ENCODE peak calls at places on chromosomes 1 and 21, in six cellular contexts. X is fibroblast of pulmonary artery, G is fibroblast of mammary gland, W is uterus, E is skeletal muscle cell, T is breast epithelium. L is an unnamed sample.

GRCh38 chr1:110877364-110877763 is 4.4 kb downstream of the CD53 start:
- DNase-seq in G (no peak), X (no peak), W (no peak), E (no peak), T (no peak), L (no peak)

GRCh38 chr1:68916227-68916853 is 419.5 kb upstream of the DEPDC1 start:
- DNase-seq in W (peak; percentile 16), E (peak; percentile 25), T (no peak), X (peak; percentile 83), G (peak; percentile 73), L (no peak)

GRCh38 chr1:206895837-206896242 is 1.4 kb upstream of the IL24 start:
- DNase-seq in W (no peak), G (peak; percentile 84), X (peak; percentile 94), T (no peak), E (peak; percentile 45), L (no peak)

GRCh38 chr1:227542153-227543120 is 20.9 kb upstream of the ZNF678 start:
- DNase-seq in G (peak; percentile 69), W (peak; percentile 83), X (peak; percentile 74), E (peak; percentile 15), T (peak; percentile 67), L (peak; percentile 86)

GRCh38 chr1:178935610-178936009 is 64.7 kb upstream of the ANGPTL1 start:
- DNase-seq in W (no peak), T (no peak), G (peak; percentile 16), E (no peak), X (no peak), L (no peak)

GRCh38 chr1:39106949-39107740 is 81.0 kb downstream of the NDUFS5 start:
- DNase-seq in E (no peak), X (no peak), T (no peak), G (no peak), W (no peak), L (no peak)

GRCh38 chr1:238438296-238439275 is 547.9 kb upstream of the ZP4 start:
- DNase-seq in T (no peak), W (no peak), G (no peak), E (no peak), X (no peak), L (no peak)

GRCh38 chr1:21497466-21498061 is 11.7 kb upstream of the ALPL start:
- DNase-seq in W (no peak), E (no peak), G (no peak), T (no peak), X (no peak), L (no peak)

GRCh38 chr1:220353229-220354012 is 81.2 kb upstream of the RAB3GAP2 start:
- DNase-seq in G (no peak), E (no peak), X (no peak), T (no peak), W (no peak), L (no peak)

GRCh38 chr1:90475623-90476022 is 241.5 kb downstream of the BARHL2 start:
- DNase-seq in G (no peak), X (no peak), T (no peak), E (no peak), W (no peak), L (no peak)

GRCh38 chr1:110056776-110057175 is 13.7 kb downstream of the ALX3 start:
- DNase-seq in X (peak; percentile 30), E (no peak), W (no peak), G (peak; percentile 85), T (peak; percentile 30), L (no peak)

GRCh38 chr1:226425004-226425378 is 17.1 kb upstream of the PARP1 start:
- DNase-seq in X (no peak), T (no peak), W (no peak), G (no peak), E (no peak), L (no peak)

GRCh38 chr1:216447898-216448568 is 24.8 kb upstream of the USH2A start:
- DNase-seq in W (no peak), E (no peak), X (no peak), T (no peak), G (no peak), L (no peak)

GRCh38 chr1:151009206-151009587 is 948 bp downstream of the PRUNE1 start:
- DNase-seq in G (peak; percentile 76), T (no peak), E (no peak), X (no peak), W (no peak), L (no peak)

GRCh38 chr1:6489799-6490180 is 1.7 kb downstream of the PLEKHG5 start:
- DNase-seq in X (peak; percentile 78), T (no peak), E (no peak), W (peak; percentile 58), G (peak; percentile 64), L (peak; percentile 73)

GRCh38 chr1:35591211-35591610 is 18.1 kb downstream of the TFAP2E start:
- DNase-seq in T (no peak), G (no peak), E (no peak), W (no peak), X (no peak), L (no peak)

GRCh38 chr1:212072047-212072446 is 36.5 kb downstream of the DTL start:
- DNase-seq in W (no peak), E (no peak), X (no peak), G (no peak), T (no peak), L (no peak)

DNA sequence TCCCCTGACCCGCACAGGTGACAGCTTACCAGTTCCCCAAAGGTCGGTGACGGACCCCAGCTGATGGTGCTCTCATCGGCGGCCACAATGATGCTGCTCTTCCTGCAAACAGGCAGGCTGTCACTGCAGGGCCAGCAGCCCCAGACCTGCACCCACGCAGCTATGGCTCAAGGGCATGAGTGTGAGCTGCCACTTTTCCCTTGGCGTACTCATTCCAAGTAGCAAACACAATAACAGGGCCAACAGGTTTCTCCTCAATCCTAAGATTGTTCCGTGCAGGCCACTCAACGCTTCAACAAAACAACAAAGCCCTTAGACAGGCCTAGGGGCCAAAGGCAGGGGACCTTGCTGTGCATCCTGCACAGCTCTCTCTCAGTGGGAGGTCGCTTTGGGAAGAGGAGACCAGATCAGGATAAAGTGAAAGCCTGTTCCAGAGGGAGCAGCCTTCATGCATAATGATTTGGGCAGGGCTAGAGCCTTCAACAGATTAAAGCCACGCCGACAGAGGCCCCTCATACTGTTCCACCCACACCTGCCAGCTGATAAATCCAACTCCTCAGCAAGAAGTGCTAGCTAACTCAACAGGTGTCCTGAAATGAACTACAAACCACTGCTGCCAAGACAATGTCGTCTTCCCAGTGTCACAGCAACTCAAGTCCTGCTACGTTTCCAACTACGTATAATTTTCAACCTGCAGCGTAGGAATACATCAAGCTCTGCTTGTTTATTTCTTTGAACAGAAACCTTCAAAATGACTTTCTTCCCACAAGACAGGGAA is 27.2 kb downstream of the RCC2 start:
- DNase-seq in X (no peak), T (peak; percentile 68), W (no peak), G (no peak), E (no peak), L (no peak)
- H3K4me3 ChIP-seq in X (no peak overlapping the region), T (no peak overlapping the region), W (no peak overlapping the region), G (no peak overlapping the region), E (no peak overlapping the region), L (no peak overlapping the region)

GRCh38 chr1:64942118-64942517 is 24.2 kb downstream of the JAK1 start:
- DNase-seq in E (no peak), T (no peak), G (no peak), X (no peak), W (no peak), L (no peak)
- H3K4me3 ChIP-seq in E (no peak overlapping the region), T (no peak overlapping the region), G (no peak overlapping the region), X (no peak overlapping the region), W (no peak overlapping the region), L (no peak overlapping the region)

DNA sequence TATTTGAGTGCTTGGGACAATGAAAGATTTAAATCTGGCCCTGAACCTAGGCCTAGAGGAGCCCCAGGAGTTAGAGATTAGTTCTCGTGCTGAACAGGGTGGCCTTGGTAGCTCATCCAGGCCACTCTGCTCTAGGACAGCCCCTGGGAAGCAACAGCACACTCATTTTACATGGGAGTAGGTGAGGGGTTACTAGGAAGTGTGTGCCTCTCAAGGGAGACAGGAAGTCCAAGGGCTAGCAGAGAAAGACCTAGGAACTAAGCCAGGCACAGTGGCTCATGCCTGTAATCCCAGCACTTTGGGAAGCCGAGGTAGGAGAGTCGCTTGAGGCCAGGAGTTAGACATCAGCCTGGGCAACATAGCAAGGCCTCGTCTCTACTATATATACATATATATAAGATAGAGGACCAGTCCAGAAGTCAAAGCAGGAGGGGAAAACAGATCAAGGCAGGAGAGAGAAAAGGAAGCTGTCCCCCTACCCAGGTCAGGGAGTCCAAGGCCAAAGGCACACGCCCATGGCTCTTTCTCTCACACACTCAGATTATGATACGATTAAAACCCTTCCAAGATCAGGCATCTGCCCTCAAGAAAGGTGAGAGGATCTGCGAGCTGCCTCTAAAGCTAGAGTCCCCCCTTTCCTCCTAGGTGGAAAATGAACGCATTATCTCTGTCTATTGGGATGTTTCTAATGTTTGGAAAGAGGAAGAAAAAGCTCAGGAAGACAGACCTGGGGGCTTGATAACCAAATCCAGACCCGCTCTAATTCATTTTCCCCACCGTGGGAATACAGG is 7.8 kb downstream of the PAFAH2 start:
- DNase-seq in E (no peak), T (no peak), G (peak; percentile 50), W (no peak), X (no peak), L (no peak)
- H3K4me3 ChIP-seq in E (no peak overlapping the region), T (no peak overlapping the region), G (no peak overlapping the region), W (no peak overlapping the region), X (no peak overlapping the region), L (peak overlapping the region; percentile 26)

DNA sequence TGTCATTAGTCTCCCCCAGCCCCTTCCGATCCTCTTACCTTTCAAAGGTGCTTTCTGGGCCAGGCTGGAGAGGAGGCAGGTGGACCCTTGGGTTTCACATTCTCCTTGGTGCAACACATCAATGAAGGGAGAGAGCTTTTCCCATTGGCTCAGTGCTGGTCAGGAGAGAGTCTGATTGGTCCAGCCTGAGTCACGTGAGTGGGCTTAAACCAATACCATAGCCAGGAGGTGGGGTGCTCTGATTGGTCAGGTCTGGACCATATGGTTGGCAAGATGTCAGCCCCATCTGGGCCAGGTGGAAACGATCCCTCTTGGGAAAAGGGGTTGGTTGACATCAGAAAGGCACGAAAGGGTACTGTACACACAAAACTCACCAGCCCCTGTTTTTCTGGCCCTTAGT is 44.8 kb upstream of the ABCG1 start:
- DNase-seq in W (no peak), G (no peak), T (peak; percentile 15), E (no peak), X (no peak), L (no peak)
- H3K4me3 ChIP-seq in W (no peak overlapping the region), G (no peak overlapping the region), T (no peak overlapping the region), E (no peak overlapping the region), X (no peak overlapping the region), L (no peak overlapping the region)

GRCh38 chr1:41917835-41918449 is 780 bp downstream of the HIVEP3 start:
- DNase-seq in E (no peak), T (no peak), W (no peak), X (peak; percentile 30), G (no peak), L (peak; percentile 52)

GRCh38 chr1:41920658-41921057 is 1.9 kb upstream of the HIVEP3 start:
- DNase-seq in X (no peak), G (peak; percentile 58), W (no peak), T (no peak), E (no peak), L (no peak)

GRCh38 chr1:41918450-41919043 is at the start of gene HIVEP3:
- DNase-seq in W (no peak), G (peak; percentile 24), X (peak; percentile 43), E (no peak), T (no peak), L (no peak)

GRCh38 chr1:41919764-41920397 is 1.2 kb upstream of the HIVEP3 start:
- DNase-seq in W (peak; percentile 15), T (peak; percentile 48), X (no peak), E (no peak), G (no peak), L (peak; percentile 89)

DNA sequence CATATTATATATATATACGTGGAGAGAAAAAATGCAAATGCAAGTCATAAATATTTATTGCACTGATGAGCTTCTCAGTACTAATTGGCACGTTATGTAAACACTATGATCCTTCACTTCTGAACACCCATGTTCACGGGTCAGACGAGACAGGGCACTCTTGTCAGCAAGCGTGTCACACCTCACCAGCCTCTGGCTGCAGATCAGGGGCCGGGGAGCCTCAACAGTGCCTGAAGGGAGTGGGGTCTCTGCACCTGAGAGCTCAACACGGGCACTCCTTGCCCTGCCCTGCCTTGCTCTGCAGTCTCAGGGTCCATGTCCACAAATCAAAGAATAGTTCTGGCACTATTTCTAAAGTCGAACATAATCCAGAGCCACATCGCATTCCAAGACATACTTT is 409 bp upstream of the HIVEP3 start:
- DNase-seq in X (no peak), E (no peak), G (no peak), T (no peak), W (no peak), L (no peak)
- H3K4me3 ChIP-seq in X (no peak overlapping the region), E (no peak overlapping the region), G (no peak overlapping the region), T (peak overlapping the region; percentile 66), W (no peak overlapping the region), L (peak overlapping the region; percentile 68)

L was measured in CD4-positive, alpha-beta memory T cell.